ENCODE peak calls at places on chromosomes 6 and 20, in nine cellular contexts. P is GM23338, X is HL-60, J is colonic mucosa, H is left ventricle myocardium inferior, M is fibroblast of lung, A is choroid plexus epithelial cell, O is neural progenitor cell, L is psoas muscle. G is an unnamed sample.

GRCh38 chr6:139705284-139705683 is 330.8 kb upstream of the CITED2 start:
- DNase-seq in P (no peak), X (no peak), J (no peak), H (no peak), M (no peak), A (no peak), O (no peak), L (no peak), G (no peak)

GRCh38 chr6:168607272-168608112 is 166.5 kb downstream of the SMOC2 start:
- DNase-seq in P (no peak), X (no peak), J (no peak), H (no peak), M (no peak), A (no peak), O (peak), L (no peak), G (no peak)

GRCh38 chr6:17885079-17885478 is 102.4 kb downstream of the KIF13A start:
- DNase-seq in P (no peak), X (no peak), J (no peak), H (no peak), M (peak), A (peak), O (no peak), L (no peak), G (no peak)

GRCh38 chr6:16306334-16306733 is 67.9 kb downstream of the GMPR start:
- DNase-seq in P (peak), X (no peak), J (no peak), H (no peak), M (no peak), A (no peak), O (no peak), L (no peak), G (no peak)

GRCh38 chr20:56202493-56203077 is 45.9 kb upstream of the MC3R start:
- DNase-seq in P (no peak), X (no peak), J (no peak), H (no peak), M (no peak), A (peak), O (no peak), L (no peak), G (no peak)

GRCh38 chr6:143642403-143642802 is 35.4 kb upstream of the PHACTR2 start:
- DNase-seq in P (no peak), X (no peak), J (no peak), H (no peak), M (no peak), A (no peak), O (no peak), L (no peak), G (no peak)

GRCh38 chr6:75600694-75601265 is 900 bp upstream of the SENP6 start:
- DNase-seq in P (no peak), X (no peak), J (no peak), H (no peak), M (no peak), A (no peak), O (no peak), L (no peak), G (no peak)

GRCh38 chr20:15889073-15889923 is 684.0 kb downstream of the KIF16B start:
- DNase-seq in P (no peak), X (no peak), J (no peak), H (no peak), M (no peak), A (no peak), O (no peak), L (no peak), G (no peak)

GRCh38 chr6:18431581-18431980 is 44.4 kb downstream of the RNF144B start:
- DNase-seq in P (no peak), X (no peak), J (no peak), H (no peak), M (peak), A (peak), O (no peak), L (no peak), G (no peak)

GRCh38 chr6:150865406-150866146 is at the start of gene MTHFD1L:
- DNase-seq in P (peak), X (peak), J (peak), H (peak), M (peak), A (peak), O (peak), L (peak), G (peak)

GRCh38 chr20:4193053-4193452 is 177.7 kb upstream of the RNF24 start:
- DNase-seq in P (no peak), X (no peak), J (no peak), H (no peak), M (no peak), A (no peak), O (no peak), L (no peak), G (no peak)

GRCh38 chr20:4192378-4193048 is 177.2 kb upstream of the RNF24 start:
- DNase-seq in P (no peak), X (no peak), J (no peak), H (no peak), M (no peak), A (peak), O (no peak), L (no peak), G (peak)

GRCh38 chr20:4190792-4191519 is 175.6 kb upstream of the RNF24 start:
- DNase-seq in P (no peak), X (no peak), J (no peak), H (no peak), M (no peak), A (no peak), O (no peak), L (no peak), G (no peak)

GRCh38 chr20:4195499-4195898 is 180.1 kb upstream of the RNF24 start:
- DNase-seq in P (peak), X (no peak), J (no peak), H (no peak), M (no peak), A (peak), O (peak), L (no peak), G (no peak)
- TF ChIP-seq CTCF in P (peak), X (no peak), J (peak), H (peak), M (peak), A (peak), O (peak), L (peak), G (peak)

GRCh38 chr6:35719407-35719829 is 17.4 kb upstream of the ARMC12 start:
- DNase-seq in P (no peak), X (no peak), J (no peak), H (no peak), M (no peak), A (no peak), O (no peak), L (no peak), G (no peak)
- H3K4me3 ChIP-seq in P (peak), X (no peak), J (no peak), H (peak), M (no peak), A (peak), O (no peak), L (peak), G (no peak)

GRCh38 chr6:40112350-40112749 is 178.1 kb upstream of the MOCS1 start:
- DNase-seq in P (peak), X (no peak), J (no peak), H (no peak), M (no peak), A (no peak), O (no peak), L (no peak), G (no peak)
- TF ChIP-seq CTCF in P (peak), X (no peak), J (no peak), H (no peak), M (no peak), A (no peak), O (peak), L (no peak), G (no peak)

DNA sequence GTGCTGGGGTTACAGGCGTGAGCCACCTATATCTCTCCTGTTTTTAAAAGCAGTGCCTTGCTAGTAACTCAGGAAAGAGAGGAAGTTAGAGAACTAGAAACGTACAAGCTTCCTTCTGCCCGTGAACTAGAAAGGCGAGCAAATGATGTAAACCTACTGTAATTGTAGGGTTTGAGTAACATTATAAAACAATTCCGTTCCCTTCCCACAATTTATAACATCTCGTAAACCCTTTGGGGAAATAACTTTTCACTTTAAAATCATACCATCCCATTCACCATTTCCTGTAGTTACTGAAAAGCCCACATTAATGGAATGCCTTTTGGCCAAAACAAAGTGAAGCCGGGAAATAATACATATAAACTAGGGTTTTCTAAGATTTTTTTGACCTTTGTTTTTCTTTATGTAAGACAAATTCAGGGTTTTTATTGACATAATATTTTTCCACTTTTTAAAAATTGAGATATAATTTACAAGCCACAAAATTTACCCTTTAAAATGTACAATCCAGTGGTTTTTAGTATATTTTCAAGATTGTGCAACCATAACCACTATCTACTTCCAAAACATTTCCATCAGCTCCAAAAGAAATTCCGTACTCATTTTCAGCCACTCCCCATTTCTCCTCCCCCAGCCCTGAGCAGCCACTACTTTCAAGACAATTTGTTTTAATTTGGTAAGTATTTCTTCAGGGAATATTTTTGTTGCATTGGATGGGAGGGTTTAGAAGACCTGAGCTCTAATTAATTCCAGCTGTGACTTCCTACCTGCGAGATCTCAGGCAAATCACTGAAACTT is 175.1 kb upstream of the PDE10A start:
- DNase-seq in P (no peak), X (no peak), J (no peak), H (no peak), M (no peak), A (no peak), O (no peak), L (no peak), G (no peak)
- H3K4me3 ChIP-seq in P (no peak), X (no peak), J (no peak), H (no peak), M (no peak), A (no peak), O (no peak), L (no peak), G (no peak)

DNA sequence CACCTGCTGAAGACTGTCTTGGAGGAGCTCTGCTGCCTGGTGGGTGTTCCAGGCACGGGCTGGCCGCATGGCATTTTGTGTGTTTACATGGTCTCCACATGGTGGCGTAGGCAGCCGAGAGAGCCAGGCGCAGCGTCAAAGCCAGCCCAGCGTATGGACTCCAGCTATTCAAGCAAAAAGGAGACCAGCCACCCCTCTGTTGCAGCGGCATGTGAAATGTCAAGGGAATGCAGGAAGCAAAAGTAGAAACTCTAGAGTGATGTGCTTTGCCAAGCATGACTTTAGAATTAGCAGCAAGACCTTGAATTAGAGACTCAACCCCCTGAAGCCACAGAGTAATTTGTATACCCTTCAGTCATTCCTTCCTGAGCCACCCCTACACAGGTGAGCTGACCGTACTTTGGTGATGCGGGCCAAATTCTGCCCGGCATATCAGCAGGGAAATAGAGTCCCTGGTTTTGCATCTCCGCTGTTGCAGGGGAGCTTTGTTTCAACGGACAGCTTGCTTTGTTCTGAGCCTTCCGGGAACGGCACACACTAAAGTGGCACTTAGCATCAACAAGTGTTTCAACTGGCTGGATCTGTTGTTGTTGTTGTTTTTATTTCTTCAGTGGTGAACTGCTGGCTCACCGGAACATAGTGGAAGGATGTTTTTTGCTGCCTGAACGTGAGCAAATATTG is 48.5 kb downstream of the FNDC1 start:
- DNase-seq in P (peak), X (peak), J (no peak), H (no peak), M (peak), A (peak), O (peak), L (no peak), G (no peak)
- TF ChIP-seq CTCF in P (peak), X (peak), J (no peak), H (peak), M (peak), A (peak), O (peak), L (no peak), G (peak)

GRCh38 chr6:128238248-128238647 is 282.2 kb downstream of the PTPRK start:
- DNase-seq in P (no peak), X (no peak), J (no peak), H (no peak), M (no peak), A (no peak), O (no peak), L (no peak), G (no peak)

GRCh38 chr6:128233501-128233900 is 286.9 kb downstream of the PTPRK start:
- DNase-seq in P (no peak), X (no peak), J (no peak), H (no peak), M (no peak), A (no peak), O (no peak), L (no peak), G (no peak)

GRCh38 chr6:128239146-128239545 is 281.3 kb downstream of the PTPRK start:
- DNase-seq in P (no peak), X (no peak), J (no peak), H (no peak), M (no peak), A (peak), O (no peak), L (no peak), G (no peak)

GRCh38 chr6:128239898-128240509 is 280.4 kb downstream of the PTPRK start:
- DNase-seq in P (no peak), X (no peak), J (no peak), H (no peak), M (no peak), A (no peak), O (no peak), L (no peak), G (no peak)

GRCh38 chr6:128235556-128235955 is 284.8 kb downstream of the PTPRK start:
- DNase-seq in P (no peak), X (no peak), J (no peak), H (no peak), M (no peak), A (no peak), O (no peak), L (no peak), G (no peak)
- H3K4me3 ChIP-seq in P (no peak), X (no peak), J (no peak), H (no peak), M (no peak), A (no peak), O (no peak), L (no peak), G (no peak)

GRCh38 chr6:86535141-86535540 is 402.2 kb upstream of the HTR1E start:
- DNase-seq in P (no peak), X (no peak), J (no peak), H (no peak), M (no peak), A (no peak), O (no peak), L (no peak), G (no peak)
- TF ChIP-seq CTCF in P (no peak), X (no peak), J (no peak), H (no peak), M (no peak), A (no peak), O (no peak), L (no peak), G (no peak)

GRCh38 chr6:41548841-41549642 is 2.9 kb downstream of the FOXP4 start:
- DNase-seq in P (peak), X (no peak), J (no peak), H (no peak), M (no peak), A (no peak), O (no peak), L (no peak), G (no peak)
- H3K4me3 ChIP-seq in P (peak), X (no peak), J (no peak), H (peak), M (no peak), A (no peak), O (peak), L (peak), G (no peak)